ENCODE peak calls at places on chromosomes 2 and 18, in four cellular contexts. P is neuronal stem cell, F is H1, B is H9. N is an unnamed sample.

GRCh38 chr2:171522804-171523338 is 597 bp downstream of the CYBRD1 start:
- DNase-seq in B (peak; percentile 56), F (no peak), P (peak; percentile 48), N (no peak)

GRCh38 chr2:188235364-188235763 is 56.3 kb upstream of the GULP1 start:
- DNase-seq in F (no peak), P (no peak), B (no peak), N (no peak)

GRCh38 chr18:2569338-2570207 is 1.7 kb downstream of the METTL4 start:
- DNase-seq in P (no peak), F (no peak), B (no peak), N (no peak)

GRCh38 chr2:239443102-239443620 is 42.3 kb upstream of the HDAC4 start:
- DNase-seq in P (no peak), F (no peak), B (no peak), N (no peak)

GRCh38 chr2:65662654-65663432 is 230.4 kb upstream of the SPRED2 start:
- DNase-seq in F (no peak), B (no peak), P (no peak), N (peak; percentile 93)

GRCh38 chr2:52862801-52863200 is 904.8 kb upstream of the CHAC2 start:
- DNase-seq in F (no peak), B (no peak), P (no peak), N (peak; percentile 69)

GRCh38 chr18:3604626-3605408 is 154.8 kb downstream of the TGIF1 start:
- DNase-seq in B (no peak), P (no peak), F (no peak), N (peak; percentile 98)

GRCh38 chr2:144596074-144596871 is 76.4 kb upstream of the ZEB2 start:
- DNase-seq in F (no peak), B (no peak), P (no peak), N (peak; percentile 69)

GRCh38 chr2:225399509-225399908 is at the start of gene NYAP2:
- DNase-seq in B (no peak), P (no peak), F (no peak), N (no peak)

GRCh38 chr18:33231474-33232317 is 208.8 kb downstream of the CCDC178 start:
- DNase-seq in F (peak; percentile 50), P (peak; percentile 88), B (peak; percentile 84), N (peak; percentile 60)

GRCh38 chr2:160977376-160977775 is 182.9 kb upstream of the TANK start:
- DNase-seq in F (no peak), B (no peak), P (no peak), N (no peak)

GRCh38 chr2:69617744-69618143 is 25.8 kb downstream of the AAK1 start:
- DNase-seq in F (no peak), B (no peak), P (no peak), N (no peak)

GRCh38 chr18:25262920-25263319 is 89.0 kb downstream of the ZNF521 start:
- DNase-seq in F (no peak), P (no peak), B (no peak), N (peak; percentile 77)

GRCh38 chr2:207635468-207636200 is 10.4 kb upstream of the METTL21A start:
- DNase-seq in F (no peak), B (peak; percentile 25), P (no peak), N (peak; percentile 62)

GRCh38 chr2:18550383-18550905 is 10.0 kb downstream of the RDH14 start:
- DNase-seq in P (no peak), F (no peak), B (no peak), N (no peak)

GRCh38 chr2:179580378-179581146 is 280.9 kb downstream of the ZNF385B start:
- DNase-seq in F (no peak), B (no peak), P (no peak), N (no peak)

GRCh38 chr2:14535156-14535555 is 97.4 kb upstream of the LRATD1 start:
- DNase-seq in B (no peak), F (no peak), P (no peak), N (no peak)

GRCh38 chr2:36906277-36906676 is 60.1 kb downstream of the STRN start:
- DNase-seq in B (no peak), P (no peak), F (no peak), N (no peak)

GRCh38 chr18:5661179-5661578 is 117.4 kb upstream of the EPB41L3 start:
- DNase-seq in P (no peak), B (no peak), F (no peak), N (no peak)

GRCh38 chr18:53056064-53056463 is 716.1 kb downstream of the DCC start:
- DNase-seq in B (peak; percentile 37), F (no peak), P (no peak), N (no peak)

GRCh38 chr2:43810427-43810826 is 28.2 kb downstream of the ABCG5 start:
- DNase-seq in P (no peak), F (no peak), B (no peak), N (no peak)

GRCh38 chr2:217207387-217208010 is 347.6 kb upstream of the TNP1 start:
- DNase-seq in F (no peak), B (no peak), P (no peak), N (no peak)

GRCh38 chr2:197045115-197045514 is 118.6 kb upstream of the PGAP1 start:
- DNase-seq in P (no peak), F (no peak), B (no peak), N (no peak)

GRCh38 chr2:46002507-46002883 is 294.7 kb upstream of the EPAS1 start:
- DNase-seq in P (no peak), B (no peak), F (no peak), N (peak; percentile 79)

GRCh38 chr2:393711-394696 is 106.1 kb upstream of the ALKAL2 start:
- DNase-seq in B (no peak), P (peak; percentile 12), F (peak; percentile 47), N (no peak)

GRCh38 chr2:17079262-17079661 is 413.6 kb upstream of the CYRIA start:
- DNase-seq in B (no peak), F (no peak), P (no peak), N (no peak)

GRCh38 chr2:179195146-179195545 is 69.5 kb downstream of the SESTD1 start:
- DNase-seq in F (no peak), B (no peak), P (no peak), N (no peak)

GRCh38 chr2:138841459-138841858 is 61.3 kb upstream of the NXPH2 start:
- DNase-seq in F (no peak), P (no peak), B (no peak), N (no peak)

GRCh38 chr2:161952722-161953322 is 121.2 kb downstream of the DPP4 start:
- DNase-seq in B (no peak), F (no peak), P (no peak), N (no peak)

GRCh38 chr18:32612651-32613050 is 142.0 kb upstream of the GAREM1 start:
- DNase-seq in F (no peak), P (no peak), B (no peak), N (no peak)

GRCh38 chr2:86372641-86373502 is 35.4 kb upstream of the REEP1 start:
- DNase-seq in B (peak; percentile 70), F (no peak), P (peak; percentile 41), N (peak; percentile 42)

DNA sequence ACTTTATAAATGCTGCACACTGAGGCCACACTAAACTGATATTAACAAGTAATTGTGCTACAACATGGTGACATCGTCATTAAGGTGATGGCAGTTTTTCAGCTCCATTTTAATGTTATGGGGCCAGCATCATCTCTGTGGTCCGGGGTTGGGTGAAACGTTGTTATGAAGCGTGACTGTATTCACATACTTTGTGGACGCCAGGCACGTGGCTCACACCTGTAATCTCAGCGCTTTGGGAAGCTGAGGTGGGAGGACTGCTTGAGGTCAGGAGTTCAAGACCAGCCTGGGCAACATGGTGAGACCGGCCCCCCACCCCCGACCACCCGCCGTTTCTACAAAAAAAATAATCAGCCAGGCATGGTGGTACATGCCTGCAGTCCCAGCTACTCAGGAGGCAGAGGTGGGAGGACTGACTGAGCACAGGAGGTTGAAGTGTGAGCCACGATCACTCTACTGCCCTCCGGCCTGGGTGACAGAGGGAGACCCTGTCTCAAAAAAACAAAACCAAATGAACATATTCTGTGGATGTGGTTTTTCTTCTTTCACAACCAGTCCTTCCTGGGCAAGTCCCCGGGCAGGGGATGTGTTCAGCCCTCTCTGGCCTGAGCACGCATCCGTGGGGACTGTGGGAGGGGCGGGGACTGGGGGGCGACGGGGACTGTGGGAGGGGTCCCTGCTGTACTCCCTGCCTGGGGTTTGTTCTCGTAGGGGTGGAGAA is 12.9 kb upstream of the GAL3ST2 start:
- DNase-seq in P (no peak), F (no peak), B (peak; percentile 12), N (no peak)
- H4K91ac ChIP-seq in P (no peak overlapping the region), F (no peak overlapping the region), B (no peak overlapping the region), N (no peak overlapping the region)

DNA sequence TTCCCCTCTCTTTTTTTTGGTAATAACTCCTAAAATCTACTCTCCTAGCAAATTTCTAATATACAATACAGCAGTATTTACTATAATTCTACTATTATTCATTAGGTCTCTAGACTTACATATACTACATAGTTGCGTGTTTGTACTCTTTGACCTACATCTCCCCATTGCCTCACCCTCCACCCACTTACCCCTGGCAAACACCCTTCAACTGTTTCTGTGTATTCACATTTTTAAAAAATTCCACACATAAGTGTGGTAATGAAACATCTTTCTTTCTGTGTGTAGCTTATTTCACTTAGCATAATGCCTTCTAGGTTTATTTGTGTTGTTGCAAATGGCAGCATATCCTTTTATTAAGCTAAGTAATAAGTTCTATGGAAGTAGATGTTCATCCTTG is 336.0 kb downstream of the CCDC85A start:
- DNase-seq in P (no peak), F (no peak), B (no peak), N (no peak)
- H3K27ac ChIP-seq in P (no peak overlapping the region), F (no peak overlapping the region), B (no peak overlapping the region), N (no peak overlapping the region)

DNA sequence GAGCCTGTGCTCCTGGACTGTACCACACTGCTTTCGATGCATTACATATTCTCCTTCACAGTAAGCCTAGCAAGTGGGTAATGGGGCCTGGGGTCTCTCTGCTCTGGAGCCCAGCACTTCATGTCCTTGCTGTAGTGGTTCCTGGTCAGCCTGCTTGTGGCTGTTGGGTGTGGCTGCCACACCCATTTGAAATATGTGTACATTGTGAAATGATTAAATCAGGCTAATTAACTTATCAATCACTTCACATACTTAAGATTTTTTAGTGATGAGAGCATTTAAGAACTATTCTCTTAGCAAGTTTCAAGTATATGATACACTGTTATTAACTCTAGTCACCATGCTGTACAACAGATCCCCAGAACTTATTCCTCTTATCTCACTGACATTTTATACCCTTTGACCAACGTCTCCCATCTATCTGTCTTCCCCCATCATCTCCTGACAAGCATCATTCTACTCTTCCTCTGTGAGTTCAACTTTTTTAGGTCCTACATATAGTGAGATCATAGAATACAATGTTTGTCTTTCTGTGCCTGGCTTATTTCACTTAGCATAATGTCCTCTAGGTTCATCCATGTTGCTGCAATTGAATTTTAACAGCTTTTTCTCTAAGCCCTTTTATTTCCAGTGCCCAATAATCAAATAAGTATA is 92.1 kb downstream of the LYPD6 start:
- DNase-seq in P (no peak), F (no peak), B (no peak), N (peak; percentile 27)
- H4K91ac ChIP-seq in P (no peak overlapping the region), F (no peak overlapping the region), B (no peak overlapping the region), N (peak overlapping the region; percentile 71)

GRCh38 chr18:12317664-12318333 is 9.8 kb downstream of the TUBB6 start:
- DNase-seq in P (no peak), B (no peak), F (no peak), N (peak; percentile 85)

GRCh38 chr18:12315481-12315880 is 7.4 kb downstream of the TUBB6 start:
- DNase-seq in F (no peak), B (no peak), P (no peak), N (no peak)

GRCh38 chr18:12315911-12316310 is 7.9 kb downstream of the TUBB6 start:
- DNase-seq in B (no peak), F (no peak), P (no peak), N (no peak)

GRCh38 chr18:12318857-12319256 is 10.8 kb downstream of the TUBB6 start:
- DNase-seq in P (no peak), B (no peak), F (no peak), N (no peak)

DNA sequence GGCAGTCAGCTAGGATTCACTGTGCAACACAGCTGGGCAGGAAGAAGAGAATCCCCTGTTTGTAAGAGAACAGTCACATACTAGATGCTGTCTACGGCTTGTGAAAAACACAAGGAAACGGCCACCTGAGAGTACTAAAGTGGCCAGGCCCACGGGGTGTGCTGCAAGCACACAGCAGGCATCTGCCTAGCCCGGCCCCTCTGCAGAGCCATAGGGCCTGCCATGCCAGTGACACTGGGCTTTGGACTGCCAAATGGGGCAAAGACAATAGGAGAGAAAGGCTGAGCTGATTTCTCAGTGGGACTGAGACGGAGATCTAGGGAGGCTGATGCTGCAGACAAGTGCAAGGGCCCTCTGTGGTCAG is 10.3 kb downstream of the TUBB6 start:
- DNase-seq in B (no peak), P (no peak), F (no peak), N (no peak)
- H3K27ac ChIP-seq in B (no peak overlapping the region), P (no peak overlapping the region), F (no peak overlapping the region), N (peak overlapping the region; percentile 31)